ENCODE peak calls at places on chromosomes 3 and 15, in seven cellular contexts. G, L, T, X, Q, B and N are unnamed samples.

GRCh38 chr3:196726788-196727675 is 12.6 kb upstream of the PAK2 start:
- DNase-seq in L (no peak), X (no peak), Q (no peak), T (no peak), B (peak), G (no peak), N (no peak)

GRCh38 chr3:72163809-72164634 is 379.1 kb upstream of the PROK2 start:
- DNase-seq in L (no peak), G (no peak), B (no peak), Q (no peak), T (no peak), X (no peak), N (no peak)

GRCh38 chr3:61250784-61251173 is 473 bp downstream of the FHIT start:
- DNase-seq in X (peak), L (no peak), G (no peak), Q (no peak), T (peak), B (peak), N (no peak)

GRCh38 chr3:106797461-106797860 is 579.8 kb upstream of the CCDC54 start:
- DNase-seq in L (no peak), Q (no peak), T (no peak), X (no peak), G (no peak), B (no peak), N (no peak)

GRCh38 chr3:117104792-117105191 is 395.2 kb downstream of the TUSC7 start:
- DNase-seq in B (no peak), G (no peak), L (no peak), Q (no peak), X (no peak), T (no peak), N (no peak)

GRCh38 chr15:40064231-40064894 is 25.4 kb upstream of the SRP14 start:
- DNase-seq in G (no peak), B (peak), T (no peak), Q (no peak), L (no peak), X (no peak), N (no peak)

GRCh38 chr3:126261037-126261436 is 80.7 kb upstream of the ALDH1L1 start:
- DNase-seq in X (peak), L (peak), T (peak), G (no peak), B (peak), Q (no peak), N (no peak)

GRCh38 chr3:123412811-123413588 is 35.9 kb downstream of the ADCY5 start:
- DNase-seq in T (no peak), G (no peak), L (peak), X (peak), Q (no peak), B (no peak), N (no peak)

GRCh38 chr3:36653095-36653494 is 111.3 kb downstream of the DCLK3 start:
- DNase-seq in G (no peak), B (peak), T (peak), Q (no peak), X (no peak), L (no peak), N (no peak)

GRCh38 chr3:174949523-174949922 is 90.4 kb downstream of the NAALADL2 start:
- DNase-seq in L (no peak), T (peak), X (no peak), Q (no peak), B (peak), G (no peak), N (no peak)

GRCh38 chr15:66822106-66822505 is 120.1 kb downstream of the SMAD6 start:
- DNase-seq in L (no peak), T (no peak), Q (no peak), X (no peak), B (no peak), G (no peak), N (no peak)

GRCh38 chr15:93314245-93314644 is 225.2 kb upstream of the RGMA start:
- DNase-seq in X (no peak), G (no peak), T (no peak), B (no peak), Q (no peak), L (no peak), N (no peak)

GRCh38 chr3:45647148-45647619 is 42.0 kb upstream of the SACM1L start:
- DNase-seq in T (peak), G (no peak), L (no peak), X (no peak), B (peak), Q (no peak), N (no peak)

GRCh38 chr3:13863422-13863821 is 16.4 kb downstream of the WNT7A start:
- DNase-seq in T (no peak), X (no peak), Q (no peak), B (no peak), G (no peak), L (no peak), N (no peak)

GRCh38 chr3:133330043-133330442 is 69.8 kb upstream of the BFSP2 start:
- DNase-seq in T (no peak), G (no peak), X (no peak), Q (no peak), B (peak), L (no peak), N (no peak)

GRCh38 chr15:95169701-95170459 is 938.5 kb downstream of the MCTP2 start:
- DNase-seq in G (no peak), L (peak), Q (no peak), X (peak), B (no peak), T (no peak), N (no peak)

GRCh38 chr3:171685116-171685895 is 125.0 kb downstream of the PLD1 start:
- DNase-seq in L (no peak), G (no peak), X (no peak), Q (no peak), B (no peak), T (no peak), N (no peak)

GRCh38 chr3:42705962-42706585 is 3.5 kb upstream of the HHATL start:
- DNase-seq in L (no peak), B (no peak), X (no peak), Q (peak), G (no peak), T (no peak), N (no peak)

GRCh38 chr3:136667081-136667480 is 85.1 kb downstream of the STAG1 start:
- DNase-seq in L (no peak), Q (no peak), G (no peak), B (peak), T (no peak), X (no peak), N (no peak)

GRCh38 chr3:120420855-120421570 is 29.8 kb downstream of the FSTL1 start:
- DNase-seq in Q (no peak), G (no peak), L (no peak), X (no peak), B (peak), T (no peak), N (no peak)

GRCh38 chr3:24196526-24196925 is 251.4 kb downstream of the NR1D2 start:
- DNase-seq in Q (no peak), L (no peak), B (peak), G (no peak), T (no peak), X (no peak), N (no peak)

GRCh38 chr15:100934735-100935134 is 15.6 kb downstream of the LRRK1 start:
- DNase-seq in L (no peak), G (no peak), Q (no peak), X (no peak), B (peak), T (no peak), N (no peak)

GRCh38 chr15:47741082-47741481 is 23.8 kb downstream of the SEMA6D start:
- DNase-seq in T (no peak), Q (no peak), B (no peak), X (no peak), G (no peak), L (no peak), N (no peak)

GRCh38 chr3:77179762-77180161 is 139.9 kb downstream of the ROBO2 start:
- DNase-seq in Q (no peak), B (no peak), X (no peak), L (no peak), G (no peak), T (no peak), N (no peak)

GRCh38 chr15:66619152-66619903 is 53.5 kb upstream of the LCTL start:
- DNase-seq in X (peak), B (peak), T (peak), Q (peak), L (peak), G (peak), N (no peak)

GRCh38 chr3:140203510-140203909 is 268.5 kb downstream of the CLSTN2 start:
- DNase-seq in L (no peak), B (no peak), G (no peak), T (no peak), Q (no peak), X (no peak), N (peak)

GRCh38 chr3:41405466-41405865 is 206.2 kb downstream of the CTNNB1 start:
- DNase-seq in G (no peak), B (peak), Q (no peak), X (no peak), T (no peak), L (no peak), N (no peak)

GRCh38 chr15:77702211-77702957 is 69.7 kb upstream of the LINGO1 start:
- DNase-seq in G (no peak), Q (no peak), B (peak), T (peak), X (no peak), L (peak), N (no peak)

GRCh38 chr15:85313339-85313738 is 67.1 kb upstream of the AKAP13 start:
- DNase-seq in X (no peak), Q (no peak), B (peak), L (no peak), G (no peak), T (no peak), N (no peak)

GRCh38 chr3:16478516-16478915 is 35.0 kb downstream of the RFTN1 start:
- DNase-seq in L (peak), T (no peak), G (no peak), Q (no peak), X (no peak), B (peak), N (no peak)

GRCh38 chr15:53288542-53288941 is 470.9 kb downstream of the WDR72 start:
- DNase-seq in Q (no peak), X (no peak), T (no peak), B (no peak), L (no peak), G (no peak), N (no peak)

GRCh38 chr3:34361921-34362320 is 563.5 kb downstream of the PDCD6IP start:
- DNase-seq in B (no peak), X (no peak), Q (no peak), L (no peak), G (no peak), T (no peak), N (no peak)

GRCh38 chr3:41888368-41889076 is 73.4 kb downstream of the ULK4 start:
- DNase-seq in X (no peak), Q (no peak), L (no peak), T (no peak), B (no peak), G (no peak), N (no peak)

GRCh38 chr3:149180057-149180573 is 41.5 kb downstream of the CP start:
- DNase-seq in T (peak), X (peak), B (peak), L (peak), G (no peak), Q (no peak), N (no peak)

GRCh38 chr15:68823561-68823960 is 2.9 kb upstream of the ANP32A start:
- DNase-seq in T (no peak), Q (no peak), G (no peak), L (no peak), X (no peak), B (no peak), N (no peak)

GRCh38 chr3:99714575-99714974 is 76.2 kb downstream of the COL8A1 start:
- DNase-seq in L (no peak), B (no peak), T (no peak), X (no peak), G (no peak), Q (no peak), N (no peak)